ENCODE peak calls at places on chromosome X, in five cellular contexts. Q, A, P, D and W are unnamed samples.

GRCh38 chrX:64394874-64395567 is at the start of gene MTMR8:
- DNase-seq in Q (peak; percentile 4), A (peak; percentile 59), P (peak; percentile 81), D (no peak), W (peak; percentile 78)

GRCh38 chrX:55715847-55716246 is 1.7 kb upstream of the RRAGB start:
- DNase-seq in Q (no peak), A (no peak), P (no peak), D (no peak), W (no peak)

GRCh38 chrX:128020701-128021100 is 31.5 kb downstream of the ACTRT1 start:
- DNase-seq in Q (peak; percentile 12), A (no peak), P (no peak), D (no peak), W (no peak)

GRCh38 chrX:155923200-155923599 is 42.1 kb downstream of the VAMP7 start:
- DNase-seq in Q (no peak), A (no peak), P (no peak), D (no peak), W (peak; percentile 23)

GRCh38 chrX:19440713-19441112 is 74.6 kb downstream of the MAP3K15 start:
- DNase-seq in Q (peak; percentile 61), A (no peak), P (peak; percentile 23), D (peak; percentile 24), W (no peak)

GRCh38 chrX:27597506-27597905 is 7.4 kb downstream of the DCAF8L2 start:
- DNase-seq in Q (peak; percentile 69), A (no peak), P (no peak), D (no peak), W (no peak)

GRCh38 chrX:555589-556220 is 74.9 kb upstream of the SHOX start:
- DNase-seq in Q (no peak), A (no peak), P (no peak), D (no peak), W (no peak)

GRCh38 chrX:57156397-57157049 is 19.3 kb upstream of the SPIN2A start:
- DNase-seq in Q (peak; percentile 52), A (no peak), P (peak; percentile 39), D (no peak), W (no peak)

GRCh38 chrX:79592259-79592658 is 225.1 kb upstream of the ITM2A start:
- DNase-seq in Q (no peak), A (no peak), P (no peak), D (no peak), W (no peak)
- TF ChIP-seq CTCF in Q (no peak), A (no peak), P (no peak), D (no peak), W (no peak)

GRCh38 chrX:24153796-24154189 is 4.3 kb downstream of the ZFX start:
- DNase-seq in Q (no peak), A (no peak), P (no peak), D (no peak), W (no peak)

GRCh38 chrX:24156177-24156576 is 6.6 kb downstream of the ZFX start:
- DNase-seq in Q (no peak), A (no peak), P (no peak), D (no peak), W (no peak)

GRCh38 chrX:24153175-24153795 is 3.8 kb downstream of the ZFX start:
- DNase-seq in Q (no peak), A (no peak), P (peak; percentile 28), D (no peak), W (no peak)

GRCh38 chrX:24154490-24155034 is 5.0 kb downstream of the ZFX start:
- DNase-seq in Q (no peak), A (no peak), P (no peak), D (no peak), W (no peak)

GRCh38 chrX:24158881-24159280 is 9.4 kb downstream of the ZFX start:
- DNase-seq in Q (no peak), A (no peak), P (no peak), D (no peak), W (no peak)
- TF ChIP-seq CTCF in Q (no peak), A (no peak), P (no peak), D (no peak), W (no peak)

DNA sequence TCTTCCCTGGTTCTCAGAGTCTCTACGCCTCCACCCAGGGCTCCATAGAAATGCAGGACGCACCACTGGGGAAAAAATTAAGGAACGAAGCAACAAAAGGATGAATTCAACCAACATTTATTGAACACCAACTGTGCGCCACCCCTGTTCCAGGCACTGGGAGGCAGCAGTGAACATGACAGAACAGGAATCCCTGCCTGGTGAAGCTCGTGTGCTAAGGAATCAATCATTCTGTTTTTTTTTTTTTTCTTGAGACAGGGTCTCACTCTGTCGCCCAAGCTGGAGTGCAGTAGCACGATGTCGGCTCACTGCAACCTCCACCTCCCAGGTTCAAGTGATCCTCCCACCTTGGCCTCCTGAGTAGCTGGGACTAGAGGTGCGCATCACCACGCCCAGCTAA is 1.9 kb upstream of the FTSJ1 start:
- DNase-seq in Q (peak; percentile 39), A (no peak), P (no peak), D (no peak), W (no peak)
- TF ChIP-seq CTCF in Q (peak; percentile 37), A (no peak), P (no peak), D (peak; percentile 11), W (peak; percentile 31)

GRCh38 chrX:131801911-131802310 is 221.2 kb upstream of the STK26 start:
- DNase-seq in Q (no peak), A (no peak), P (no peak), D (no peak), W (no peak)
- TF ChIP-seq CTCF in Q (no peak), A (no peak), P (no peak), D (no peak), W (no peak)

DNA sequence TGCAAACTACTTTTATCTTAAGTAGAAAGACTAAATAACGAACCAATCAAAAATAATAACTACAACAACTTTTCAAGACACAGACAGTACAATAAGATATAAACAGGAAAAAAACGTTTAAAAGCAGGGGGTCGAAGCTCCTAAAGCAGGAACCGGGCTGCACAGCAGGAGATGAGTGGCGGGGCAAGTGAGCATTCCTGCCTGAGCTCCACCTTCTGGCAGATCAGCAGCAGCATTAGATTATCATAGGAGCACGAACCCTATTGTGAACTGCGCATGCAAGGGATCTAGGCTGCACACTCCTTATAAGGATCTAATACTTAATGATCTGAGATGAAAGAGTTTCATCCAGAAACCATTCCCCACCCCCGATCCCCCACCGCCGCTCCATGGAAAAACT is 146.2 kb downstream of the TEX11 start:
- DNase-seq in Q (no peak), A (no peak), P (no peak), D (no peak), W (no peak)
- TF ChIP-seq CTCF in Q (no peak), A (no peak), P (no peak), D (no peak), W (no peak)

DNA sequence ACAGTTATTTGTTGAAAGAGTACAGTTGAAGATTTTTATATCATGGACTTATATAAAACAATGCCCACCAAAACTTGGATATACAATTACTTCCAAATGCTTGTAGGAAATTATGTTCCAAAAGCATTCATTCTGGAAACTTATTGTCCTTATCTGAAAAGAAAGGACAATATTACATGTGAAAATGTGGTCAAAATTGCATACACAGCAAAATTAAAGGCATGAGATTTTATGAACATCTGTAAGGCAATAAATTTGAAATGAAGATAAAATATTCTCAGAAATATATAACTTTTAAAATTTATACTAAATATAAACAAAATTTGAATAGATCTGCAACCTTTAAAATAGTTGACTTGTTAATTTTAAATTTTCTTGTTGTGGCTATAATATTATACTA is 1173.8 kb downstream of the NLGN4X start:
- DNase-seq in Q (no peak), A (no peak), P (no peak), D (no peak), W (no peak)
- TF ChIP-seq CTCF in Q (no peak), A (no peak), P (no peak), D (no peak), W (no peak)

DNA sequence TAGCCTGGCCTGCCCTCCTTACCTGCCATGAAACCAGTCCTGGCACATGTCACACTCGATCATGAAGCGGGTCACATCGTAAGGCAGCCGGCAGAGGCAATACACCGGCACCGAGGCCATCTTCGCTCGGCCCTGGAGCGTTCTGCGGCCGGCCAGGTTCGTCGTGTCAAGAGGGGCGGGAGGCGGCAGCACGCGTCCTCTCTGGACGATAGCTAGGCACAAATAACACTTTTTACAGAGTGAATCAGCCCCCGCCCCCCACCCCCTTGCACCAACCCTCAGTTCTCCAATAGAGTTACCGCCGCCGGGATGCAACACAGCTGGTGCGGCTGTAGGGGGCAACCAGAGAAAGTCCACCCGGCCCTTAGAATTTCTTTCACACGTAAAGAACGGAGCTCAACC is 1.7 kb downstream of the PHF8 start:
- DNase-seq in Q (peak; percentile 58), A (peak; percentile 19), P (peak; percentile 54), D (peak; percentile 60), W (peak; percentile 55)
- TF ChIP-seq CTCF in Q (peak; percentile 22), A (no peak), P (no peak), D (peak; percentile 20), W (peak; percentile 11)

GRCh38 chrX:110155759-110156158 is 152.8 kb downstream of the TMEM164 start:
- DNase-seq in Q (no peak), A (no peak), P (no peak), D (no peak), W (no peak)
- TF ChIP-seq CTCF in Q (no peak), A (no peak), P (no peak), D (no peak), W (no peak)

GRCh38 chrX:25020391-25021131 is 4.8 kb upstream of the ARX start:
- DNase-seq in Q (no peak), A (no peak), P (no peak), D (no peak), W (peak; percentile 74)
- TF ChIP-seq CTCF in Q (peak; percentile 41), A (peak; percentile 39), P (peak; percentile 35), D (peak; percentile 38), W (peak; percentile 60)